ENCODE peak calls at places on chromosomes 2 and 18, in ten cellular contexts. T is body of pancreas; L is ovary; W is transverse colon; Q is A549; I is right cardiac atrium; P is upper lobe of right lung; A is cardiac muscle cell; Z is PC-9; S is CD8-positive, alpha-beta memory T cell. R is an unnamed sample. For H3K4me1, the result is how much of the 10 kb centered on the place peaks cover.

GRCh38 chr2:32852821-32853220 is 93.9 kb upstream of the LTBP1 start:
- DNase-seq in Q (no peak), T (no peak), I (no peak), Z (no peak), P (no peak), L (no peak), A (no peak), S (no peak), W (no peak), R (no peak)

GRCh38 chr2:54568876-54569298 is 112.8 kb downstream of the SPTBN1 start:
- DNase-seq in P (no peak), W (peak), Z (no peak), L (no peak), I (no peak), T (peak), S (no peak), A (peak), Q (no peak), R (no peak)

GRCh38 chr2:31296641-31297287 is 62.8 kb downstream of the EHD3 start:
- DNase-seq in S (no peak), Q (no peak), A (no peak), I (no peak), W (no peak), P (no peak), Z (no peak), T (no peak), L (no peak), R (no peak)

GRCh38 chr18:31302991-31303390 is 15.0 kb upstream of the DSG1 start:
- DNase-seq in I (no peak), A (no peak), Q (no peak), Z (no peak), P (no peak), T (no peak), W (no peak), L (no peak), S (no peak), R (peak)

GRCh38 chr2:176164803-176165597 is 7.9 kb downstream of the HOXD3 start:
- DNase-seq in I (no peak), L (no peak), A (no peak), Q (no peak), T (no peak), P (peak), S (no peak), W (no peak), Z (no peak), R (no peak)

GRCh38 chr2:4047961-4048891 is 344.9 kb downstream of the DCDC2C start:
- DNase-seq in P (no peak), S (no peak), W (no peak), I (no peak), Q (no peak), Z (no peak), L (no peak), A (no peak), T (no peak), R (peak)

GRCh38 chr2:136117391-136117841 is 533 bp downstream of the CXCR4 start:
- DNase-seq in W (peak), T (no peak), Z (no peak), P (peak), Q (peak), I (peak), A (peak), L (peak), S (no peak), R (no peak)

GRCh38 chr2:103792039-103792438 is 1030.2 kb downstream of the TMEM182 start:
- DNase-seq in S (no peak), T (no peak), A (no peak), W (no peak), Q (no peak), I (no peak), Z (no peak), L (no peak), P (no peak), R (no peak)

GRCh38 chr2:24231461-24231881 is 56.6 kb downstream of the FAM228A start:
- DNase-seq in L (no peak), I (no peak), Q (no peak), P (no peak), Z (no peak), A (no peak), W (no peak), S (no peak), T (no peak), R (peak)

GRCh38 chr18:79508565-79509535 is 113.1 kb downstream of the NFATC1 start:
- DNase-seq in P (peak), Z (no peak), T (peak), S (no peak), W (peak), A (no peak), I (peak), L (peak), Q (no peak), R (no peak)

GRCh38 chr18:10235553-10235952 is 218.9 kb upstream of the APCDD1 start:
- DNase-seq in S (no peak), L (no peak), W (no peak), A (no peak), Q (no peak), T (peak), I (no peak), Z (no peak), P (no peak), R (no peak)

GRCh38 chr2:227772197-227772661 is 26.5 kb downstream of the SCYGR8 start:
- DNase-seq in I (no peak), P (no peak), Q (no peak), W (no peak), L (no peak), S (no peak), T (no peak), A (no peak), Z (no peak), R (no peak)

GRCh38 chr18:5710676-5711075 is 166.9 kb upstream of the EPB41L3 start:
- DNase-seq in Q (no peak), L (no peak), I (no peak), A (no peak), S (no peak), Z (no peak), W (no peak), P (no peak), T (no peak), R (no peak)

GRCh38 chr18:36680042-36680441 is 148.8 kb downstream of the TPGS2 start:
- DNase-seq in T (no peak), W (no peak), P (no peak), Q (no peak), I (no peak), L (no peak), A (no peak), Z (no peak), S (no peak), R (no peak)

GRCh38 chr2:98909381-98910211 is 26.4 kb downstream of the CRACDL start:
- DNase-seq in T (peak), L (peak), Q (no peak), Z (peak), W (peak), I (no peak), S (no peak), P (peak), A (peak), R (no peak)

GRCh38 chr2:233083782-233084181 is 23.6 kb downstream of the INPP5D start:
- DNase-seq in W (no peak), T (no peak), I (no peak), P (peak), Q (no peak), S (no peak), L (no peak), A (no peak), Z (no peak), R (no peak)

GRCh38 chr18:10767658-10768057 is 241.8 kb downstream of the NAPG start:
- DNase-seq in T (no peak), L (no peak), P (no peak), W (no peak), S (no peak), I (no peak), Z (no peak), Q (no peak), A (no peak), R (no peak)

GRCh38 chr2:65381607-65382032 is 50.8 kb downstream of the SPRED2 start:
- DNase-seq in W (no peak), A (no peak), S (no peak), L (no peak), Q (no peak), T (no peak), I (no peak), Z (no peak), P (no peak), R (no peak)
- H3K4me1 ChIP-seq in W (under half), A (under half), S (under half), L (under half), Q (half or more), T (under half), I (under half), Z (half or more), P (half or more), R (half or more)

DNA sequence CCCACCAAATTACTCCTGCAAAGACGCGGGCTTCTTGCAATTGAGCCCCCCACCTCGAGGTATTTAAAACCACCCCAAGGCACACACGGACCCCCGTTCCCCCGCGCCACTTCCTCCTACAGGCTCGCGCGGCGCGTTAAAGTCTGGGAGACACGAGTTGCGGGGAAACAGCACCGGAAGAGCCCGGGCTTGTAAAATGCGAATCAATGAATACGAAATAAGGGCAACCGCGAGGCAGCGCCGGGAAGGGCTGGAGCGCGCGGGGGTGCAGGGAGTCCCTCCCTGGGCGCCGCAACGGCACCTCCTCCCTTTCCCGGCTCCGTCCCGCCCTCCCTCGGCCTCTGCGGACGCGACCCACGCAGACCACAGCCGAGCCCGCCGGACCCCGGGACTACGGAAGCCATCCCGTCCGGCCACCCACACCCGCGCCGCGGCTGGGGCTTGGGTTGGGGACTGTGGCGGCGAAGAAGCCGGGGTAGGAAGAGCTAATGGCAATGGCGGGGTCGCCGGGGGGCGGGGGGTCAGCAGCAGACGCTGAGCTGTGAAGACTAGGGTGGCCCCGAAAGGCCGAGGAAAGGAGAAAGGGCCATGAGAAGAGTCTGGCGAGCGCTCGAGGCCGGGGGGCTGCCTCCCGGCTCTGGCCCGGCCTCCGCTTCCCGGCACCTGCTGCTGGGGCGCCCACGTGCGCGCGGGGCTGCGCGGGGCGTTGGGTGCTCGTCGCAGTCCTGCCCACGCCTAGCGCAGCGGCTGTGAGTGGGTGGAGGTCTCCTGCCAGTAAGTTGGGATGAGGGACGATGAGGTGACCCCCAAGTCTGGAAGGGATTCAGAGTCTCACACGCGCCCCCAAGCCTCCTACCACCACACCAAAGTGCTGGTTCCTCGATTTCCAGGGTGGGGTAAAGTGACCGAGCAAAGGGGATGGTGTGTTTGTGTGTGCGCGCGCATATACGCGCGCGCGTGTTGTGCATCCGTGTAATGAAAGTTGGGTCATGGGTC is 1.2 kb upstream of the NETO1 start:
- DNase-seq in L (no peak), T (no peak), P (no peak), W (no peak), Z (no peak), Q (no peak), A (peak), S (no peak), I (no peak), R (peak)
- H3K4me1 ChIP-seq in L (under half), T (under half), P (under half), W (under half), Z (under half), Q (under half), A (under half), S (under half), I (under half), R (under half)

GRCh38 chr2:62705859-62706720 is 577 bp downstream of the EHBP1 start:
- DNase-seq in P (peak), A (peak), I (peak), Z (peak), T (peak), W (peak), S (no peak), Q (peak), L (no peak), R (no peak)
- H3K4me1 ChIP-seq in P (under half), A (under half), I (under half), Z (under half), T (under half), W (under half), S (under half), Q (under half), L (under half), R (under half)

GRCh38 chr2:241865416-241865956 is 4.0 kb upstream of the RTP5 start:
- DNase-seq in T (no peak), W (no peak), Z (no peak), L (no peak), P (no peak), A (no peak), S (no peak), I (no peak), Q (no peak), R (no peak)

GRCh38 chr2:241863021-241863954 is 4.6 kb upstream of the PDCD1 start:
- DNase-seq in T (no peak), Z (no peak), Q (no peak), P (peak), S (peak), I (peak), W (no peak), L (peak), A (no peak), R (no peak)

GRCh38 chr2:241864168-241864896 is 5.2 kb upstream of the RTP5 start:
- DNase-seq in S (no peak), P (no peak), W (no peak), T (no peak), I (no peak), Q (no peak), Z (no peak), L (no peak), A (no peak), R (no peak)

GRCh38 chr2:241865957-241866858 is 3.3 kb upstream of the RTP5 start:
- DNase-seq in Q (peak), L (no peak), Z (no peak), T (no peak), P (no peak), S (no peak), A (peak), I (peak), W (no peak), R (no peak)

DNA sequence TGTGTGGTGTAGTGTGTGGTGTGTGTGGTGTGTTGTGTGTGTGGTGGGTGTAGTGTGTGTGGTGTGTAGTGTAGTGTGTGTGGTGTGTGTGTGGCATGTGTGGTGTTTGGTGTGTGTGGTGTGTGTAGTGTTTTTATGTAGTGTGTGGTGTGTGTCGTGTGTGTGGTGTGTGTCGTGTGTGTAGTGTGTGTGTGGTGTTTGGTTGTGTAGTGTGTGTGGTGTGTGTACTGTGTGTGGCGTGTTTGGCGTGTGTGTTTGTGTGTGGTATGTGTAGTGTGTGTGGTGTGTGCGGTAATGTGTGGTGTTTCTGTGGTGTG is 4.7 kb upstream of the RTP5 start:
- DNase-seq in S (no peak), Z (no peak), T (no peak), I (no peak), P (no peak), L (no peak), Q (no peak), W (no peak), A (no peak), R (no peak)
- H3K4me1 ChIP-seq in S (half or more), Z (under half), T (under half), I (under half), P (under half), L (under half), Q (under half), W (under half), A (under half), R (under half)

GRCh38 chr2:239609583-239610310 is 208.9 kb upstream of the HDAC4 start:
- DNase-seq in S (peak), W (no peak), A (no peak), I (no peak), T (peak), P (peak), Q (no peak), L (no peak), Z (no peak), R (no peak)
- H3K4me1 ChIP-seq in S (under half), W (under half), A (under half), I (under half), T (under half), P (under half), Q (under half), L (under half), Z (under half), R (under half)

GRCh38 chr2:10161961-10162441 is 39.5 kb downstream of the RRM2 start:
- DNase-seq in P (no peak), W (peak), S (no peak), T (no peak), Q (no peak), L (no peak), Z (no peak), A (no peak), I (no peak), R (no peak)

GRCh38 chr2:10163498-10164486 is 41.3 kb downstream of the RRM2 start:
- DNase-seq in I (no peak), W (no peak), S (no peak), A (no peak), Z (no peak), T (no peak), Q (no peak), P (no peak), L (no peak), R (no peak)

GRCh38 chr2:10161206-10161931 is 38.8 kb downstream of the RRM2 start:
- DNase-seq in W (peak), Z (no peak), A (no peak), L (no peak), P (no peak), Q (no peak), S (no peak), I (no peak), T (no peak), R (no peak)

GRCh38 chr2:10164611-10165010 is 42.1 kb downstream of the RRM2 start:
- DNase-seq in I (no peak), T (no peak), W (no peak), S (no peak), A (no peak), L (no peak), P (no peak), Z (no peak), Q (no peak), R (no peak)

GRCh38 chr2:10162586-10163497 is 40.3 kb downstream of the RRM2 start:
- DNase-seq in T (no peak), Q (no peak), P (no peak), L (no peak), W (no peak), A (no peak), I (no peak), S (no peak), Z (no peak), R (no peak)
- H3K4me1 ChIP-seq in T (under half), Q (under half), P (under half), L (under half), W (under half), A (under half), I (under half), S (under half), Z (under half), R (under half)

R was measured in foreskin keratinocyte.